ENCODE peak calls at places on chromosome 16, in ten cellular contexts. One of them, this sample, is unnamed.

GRCh38 chr16:85149776-85150175 is 37.5 kb upstream of the CIBAR2 start:
- DNase-seq in effector CD4-positive, alpha-beta T cell: no peak
- DNase-seq in left lobe of liver: peak
- DNase-seq in IMR-90: no peak
- DNase-seq in heart right ventricle: no peak
- DNase-seq in WTC11: no peak
- DNase-seq in stimulated activated CD4-positive, alpha-beta T cell treated with anti-CD3 and anti-CD28 coated beads, TNF-alpha, amount 100 ng/mL, for 48 hours: no peak
- DNase-seq in activated gamma-delta T cell: no peak
- DNase-seq in EL: no peak
- DNase-seq in AG04450: no peak
- DNase-seq in this sample: no peak

GRCh38 chr16:65010136-65010535 is 111.7 kb downstream of the CDH11 start:
- DNase-seq in effector CD4-positive, alpha-beta T cell: no peak
- DNase-seq in left lobe of liver: no peak
- DNase-seq in IMR-90: no peak
- DNase-seq in heart right ventricle: no peak
- DNase-seq in WTC11: no peak
- DNase-seq in stimulated activated CD4-positive, alpha-beta T cell treated with anti-CD3 and anti-CD28 coated beads, TNF-alpha, amount 100 ng/mL, for 48 hours: no peak
- DNase-seq in activated gamma-delta T cell: no peak
- DNase-seq in EL: no peak
- DNase-seq in AG04450: no peak
- DNase-seq in this sample: no peak

GRCh38 chr16:24734382-24734781 is 4.9 kb downstream of the TNRC6A start:
- DNase-seq in effector CD4-positive, alpha-beta T cell: no peak
- DNase-seq in left lobe of liver: no peak
- DNase-seq in IMR-90: peak
- DNase-seq in heart right ventricle: no peak
- DNase-seq in WTC11: no peak
- DNase-seq in stimulated activated CD4-positive, alpha-beta T cell treated with anti-CD3 and anti-CD28 coated beads, TNF-alpha, amount 100 ng/mL, for 48 hours: no peak
- DNase-seq in activated gamma-delta T cell: no peak
- DNase-seq in EL: no peak
- DNase-seq in AG04450: peak
- DNase-seq in this sample: no peak

GRCh38 chr16:2090819-2091721 is 43.3 kb downstream of the TSC2 start:
- DNase-seq in effector CD4-positive, alpha-beta T cell: peak
- DNase-seq in left lobe of liver: peak
- DNase-seq in IMR-90: no peak
- DNase-seq in heart right ventricle: peak
- DNase-seq in WTC11: peak
- DNase-seq in stimulated activated CD4-positive, alpha-beta T cell treated with anti-CD3 and anti-CD28 coated beads, TNF-alpha, amount 100 ng/mL, for 48 hours: no peak
- DNase-seq in activated gamma-delta T cell: no peak
- DNase-seq in EL: peak
- DNase-seq in AG04450: no peak
- DNase-seq in this sample: no peak

GRCh38 chr16:70161350-70161749 is 12.2 kb upstream of the CLEC18C start:
- DNase-seq in effector CD4-positive, alpha-beta T cell: no peak
- DNase-seq in left lobe of liver: peak
- DNase-seq in IMR-90: no peak
- DNase-seq in heart right ventricle: peak
- DNase-seq in WTC11: no peak
- DNase-seq in stimulated activated CD4-positive, alpha-beta T cell treated with anti-CD3 and anti-CD28 coated beads, TNF-alpha, amount 100 ng/mL, for 48 hours: no peak
- DNase-seq in activated gamma-delta T cell: no peak
- DNase-seq in EL: no peak
- DNase-seq in AG04450: no peak
- DNase-seq in this sample: no peak

GRCh38 chr16:8590161-8590688 is at the start of gene TMEM114:
- DNase-seq in effector CD4-positive, alpha-beta T cell: no peak
- DNase-seq in left lobe of liver: no peak
- DNase-seq in IMR-90: no peak
- DNase-seq in heart right ventricle: no peak
- DNase-seq in WTC11: peak
- DNase-seq in stimulated activated CD4-positive, alpha-beta T cell treated with anti-CD3 and anti-CD28 coated beads, TNF-alpha, amount 100 ng/mL, for 48 hours: no peak
- DNase-seq in activated gamma-delta T cell: no peak
- DNase-seq in EL: no peak
- DNase-seq in AG04450: no peak
- DNase-seq in this sample: no peak

GRCh38 chr16:51556694-51557327 is 405.7 kb upstream of the SALL1 start:
- DNase-seq in effector CD4-positive, alpha-beta T cell: no peak
- DNase-seq in left lobe of liver: no peak
- DNase-seq in IMR-90: peak
- DNase-seq in heart right ventricle: no peak
- DNase-seq in WTC11: no peak
- DNase-seq in stimulated activated CD4-positive, alpha-beta T cell treated with anti-CD3 and anti-CD28 coated beads, TNF-alpha, amount 100 ng/mL, for 48 hours: no peak
- DNase-seq in activated gamma-delta T cell: no peak
- DNase-seq in EL: peak
- DNase-seq in AG04450: peak
- DNase-seq in this sample: peak

GRCh38 chr16:46882304-46882939 is 1.7 kb upstream of the GPT2 start:
- DNase-seq in effector CD4-positive, alpha-beta T cell: no peak
- DNase-seq in left lobe of liver: peak
- DNase-seq in IMR-90: no peak
- DNase-seq in heart right ventricle: no peak
- DNase-seq in WTC11: no peak
- DNase-seq in stimulated activated CD4-positive, alpha-beta T cell treated with anti-CD3 and anti-CD28 coated beads, TNF-alpha, amount 100 ng/mL, for 48 hours: no peak
- DNase-seq in activated gamma-delta T cell: no peak
- DNase-seq in EL: no peak
- DNase-seq in AG04450: no peak
- DNase-seq in this sample: no peak

GRCh38 chr16:81497690-81498089 is 53.1 kb downstream of the CMIP start:
- DNase-seq in effector CD4-positive, alpha-beta T cell: no peak
- DNase-seq in left lobe of liver: no peak
- DNase-seq in IMR-90: no peak
- DNase-seq in heart right ventricle: no peak
- DNase-seq in WTC11: no peak
- DNase-seq in stimulated activated CD4-positive, alpha-beta T cell treated with anti-CD3 and anti-CD28 coated beads, TNF-alpha, amount 100 ng/mL, for 48 hours: no peak
- DNase-seq in activated gamma-delta T cell: no peak
- DNase-seq in EL: no peak
- DNase-seq in AG04450: no peak
- DNase-seq in this sample: no peak

GRCh38 chr16:11836653-11837244 is 14.6 kb downstream of the RSL1D1 start:
- DNase-seq in effector CD4-positive, alpha-beta T cell: no peak
- DNase-seq in left lobe of liver: no peak
- DNase-seq in IMR-90: peak
- DNase-seq in heart right ventricle: no peak
- DNase-seq in WTC11: no peak
- DNase-seq in stimulated activated CD4-positive, alpha-beta T cell treated with anti-CD3 and anti-CD28 coated beads, TNF-alpha, amount 100 ng/mL, for 48 hours: no peak
- DNase-seq in activated gamma-delta T cell: no peak
- DNase-seq in EL: peak
- DNase-seq in AG04450: no peak
- DNase-seq in this sample: peak

GRCh38 chr16:29897333-29897732 is 2.0 kb downstream of the SEZ6L2 start:
- DNase-seq in effector CD4-positive, alpha-beta T cell: no peak
- DNase-seq in left lobe of liver: no peak
- DNase-seq in IMR-90: no peak
- DNase-seq in heart right ventricle: no peak
- DNase-seq in WTC11: no peak
- DNase-seq in stimulated activated CD4-positive, alpha-beta T cell treated with anti-CD3 and anti-CD28 coated beads, TNF-alpha, amount 100 ng/mL, for 48 hours: no peak
- DNase-seq in activated gamma-delta T cell: no peak
- DNase-seq in EL: no peak
- DNase-seq in AG04450: no peak
- DNase-seq in this sample: no peak

GRCh38 chr16:49489686-49490320 is 116.2 kb downstream of the C16orf78 start:
- DNase-seq in effector CD4-positive, alpha-beta T cell: no peak
- DNase-seq in left lobe of liver: peak
- DNase-seq in IMR-90: no peak
- DNase-seq in heart right ventricle: no peak
- DNase-seq in WTC11: no peak
- DNase-seq in stimulated activated CD4-positive, alpha-beta T cell treated with anti-CD3 and anti-CD28 coated beads, TNF-alpha, amount 100 ng/mL, for 48 hours: no peak
- DNase-seq in activated gamma-delta T cell: no peak
- DNase-seq in EL: no peak
- DNase-seq in AG04450: no peak
- DNase-seq in this sample: no peak

GRCh38 chr16:72786606-72787005 is 261.3 kb downstream of the ZFHX3 start:
- DNase-seq in effector CD4-positive, alpha-beta T cell: no peak
- DNase-seq in left lobe of liver: no peak
- DNase-seq in IMR-90: no peak
- DNase-seq in heart right ventricle: no peak
- DNase-seq in WTC11: no peak
- DNase-seq in stimulated activated CD4-positive, alpha-beta T cell treated with anti-CD3 and anti-CD28 coated beads, TNF-alpha, amount 100 ng/mL, for 48 hours: no peak
- DNase-seq in activated gamma-delta T cell: no peak
- DNase-seq in EL: no peak
- DNase-seq in AG04450: no peak
- DNase-seq in this sample: no peak

GRCh38 chr16:88403794-88404581 is 21.2 kb downstream of the ZNF469 start:
- DNase-seq in effector CD4-positive, alpha-beta T cell: no peak
- DNase-seq in left lobe of liver: no peak
- DNase-seq in IMR-90: peak
- DNase-seq in heart right ventricle: no peak
- DNase-seq in WTC11: no peak
- DNase-seq in stimulated activated CD4-positive, alpha-beta T cell treated with anti-CD3 and anti-CD28 coated beads, TNF-alpha, amount 100 ng/mL, for 48 hours: no peak
- DNase-seq in activated gamma-delta T cell: no peak
- DNase-seq in EL: no peak
- DNase-seq in AG04450: no peak
- DNase-seq in this sample: no peak

This sample was measured in LHCN-M2.